ENCODE peak calls at places on chromosome 20, in ten cellular contexts. One of them, this sample, is unnamed. For H3K4me1, the result is how much of the 10 kb centered on the place peaks cover.

GRCh38 chr20:8331740-8332412 is 199.8 kb downstream of the PLCB1 start:
- DNase-seq in A549: no peak
- DNase-seq in prostate gland: no peak
- DNase-seq in heart left ventricle: peak
- DNase-seq in stomach: no peak
- DNase-seq in breast epithelium: no peak
- DNase-seq in body of pancreas: peak
- DNase-seq in spleen: no peak
- DNase-seq in endothelial cell of umbilical vein: no peak
- DNase-seq in tibial nerve: no peak
- DNase-seq in this sample: no peak

GRCh38 chr20:38420232-38421085 is 14.7 kb downstream of the SNHG17 start:
- DNase-seq in breast epithelium: no peak
- DNase-seq in body of pancreas: no peak
- DNase-seq in prostate gland: no peak
- DNase-seq in endothelial cell of umbilical vein: no peak
- DNase-seq in spleen: no peak
- DNase-seq in A549: no peak
- DNase-seq in tibial nerve: no peak
- DNase-seq in stomach: no peak
- DNase-seq in heart left ventricle: no peak
- DNase-seq in this sample: no peak

GRCh38 chr20:61813791-61814190 is 251.9 kb downstream of the TAF4 start:
- DNase-seq in body of pancreas: no peak
- DNase-seq in breast epithelium: no peak
- DNase-seq in prostate gland: no peak
- DNase-seq in stomach: no peak
- DNase-seq in tibial nerve: no peak
- DNase-seq in spleen: peak
- DNase-seq in heart left ventricle: no peak
- DNase-seq in A549: no peak
- DNase-seq in endothelial cell of umbilical vein: no peak
- DNase-seq in this sample: no peak

GRCh38 chr20:8787090-8787489 is 281.8 kb upstream of the PLCB4 start:
- DNase-seq in endothelial cell of umbilical vein: no peak
- DNase-seq in tibial nerve: no peak
- DNase-seq in stomach: no peak
- DNase-seq in breast epithelium: no peak
- DNase-seq in prostate gland: no peak
- DNase-seq in A549: no peak
- DNase-seq in body of pancreas: no peak
- DNase-seq in heart left ventricle: no peak
- DNase-seq in spleen: no peak
- DNase-seq in this sample: no peak

GRCh38 chr20:18585134-18585533 is 2.7 kb upstream of the DTD1 start:
- DNase-seq in body of pancreas: no peak
- DNase-seq in heart left ventricle: no peak
- DNase-seq in spleen: no peak
- DNase-seq in endothelial cell of umbilical vein: no peak
- DNase-seq in A549: no peak
- DNase-seq in breast epithelium: no peak
- DNase-seq in tibial nerve: no peak
- DNase-seq in stomach: no peak
- DNase-seq in prostate gland: no peak
- DNase-seq in this sample: no peak

GRCh38 chr20:8997720-8998119 is 71.2 kb upstream of the PLCB4 start:
- DNase-seq in spleen: no peak
- DNase-seq in tibial nerve: no peak
- DNase-seq in body of pancreas: no peak
- DNase-seq in endothelial cell of umbilical vein: no peak
- DNase-seq in A549: no peak
- DNase-seq in breast epithelium: no peak
- DNase-seq in heart left ventricle: no peak
- DNase-seq in prostate gland: no peak
- DNase-seq in stomach: no peak
- DNase-seq in this sample: no peak

GRCh38 chr20:3887870-3888614 is 1.1 kb upstream of the PANK2 start:
- DNase-seq in prostate gland: no peak
- DNase-seq in stomach: no peak
- DNase-seq in body of pancreas: no peak
- DNase-seq in A549: no peak
- DNase-seq in endothelial cell of umbilical vein: no peak
- DNase-seq in spleen: no peak
- DNase-seq in breast epithelium: no peak
- DNase-seq in tibial nerve: no peak
- DNase-seq in heart left ventricle: peak
- DNase-seq in this sample: no peak

GRCh38 chr20:36252511-36252910 is 16.2 kb downstream of the AAR2 start:
- DNase-seq in A549: no peak
- DNase-seq in stomach: no peak
- DNase-seq in breast epithelium: no peak
- DNase-seq in tibial nerve: no peak
- DNase-seq in heart left ventricle: no peak
- DNase-seq in endothelial cell of umbilical vein: no peak
- DNase-seq in prostate gland: no peak
- DNase-seq in body of pancreas: no peak
- DNase-seq in spleen: no peak
- DNase-seq in this sample: no peak

GRCh38 chr20:56616704-56617103 is 12.4 kb upstream of the TFAP2C start:
- DNase-seq in endothelial cell of umbilical vein: no peak
- DNase-seq in A549: no peak
- DNase-seq in body of pancreas: no peak
- DNase-seq in breast epithelium: no peak
- DNase-seq in spleen: no peak
- DNase-seq in stomach: no peak
- DNase-seq in tibial nerve: no peak
- DNase-seq in heart left ventricle: peak
- DNase-seq in prostate gland: no peak
- DNase-seq in this sample: no peak

GRCh38 chr20:3027987-3028386 is 15.4 kb upstream of the GNRH2 start:
- DNase-seq in stomach: no peak
- DNase-seq in heart left ventricle: no peak
- DNase-seq in endothelial cell of umbilical vein: no peak
- DNase-seq in prostate gland: no peak
- DNase-seq in body of pancreas: no peak
- DNase-seq in A549: no peak
- DNase-seq in spleen: peak
- DNase-seq in tibial nerve: no peak
- DNase-seq in breast epithelium: no peak
- DNase-seq in this sample: no peak

GRCh38 chr20:59955131-59955796 is 3.0 kb upstream of the CDH26 start:
- DNase-seq in endothelial cell of umbilical vein: peak
- DNase-seq in heart left ventricle: no peak
- DNase-seq in breast epithelium: no peak
- DNase-seq in prostate gland: peak
- DNase-seq in body of pancreas: no peak
- DNase-seq in spleen: no peak
- DNase-seq in A549: peak
- DNase-seq in stomach: no peak
- DNase-seq in tibial nerve: no peak
- DNase-seq in this sample: no peak

DNA sequence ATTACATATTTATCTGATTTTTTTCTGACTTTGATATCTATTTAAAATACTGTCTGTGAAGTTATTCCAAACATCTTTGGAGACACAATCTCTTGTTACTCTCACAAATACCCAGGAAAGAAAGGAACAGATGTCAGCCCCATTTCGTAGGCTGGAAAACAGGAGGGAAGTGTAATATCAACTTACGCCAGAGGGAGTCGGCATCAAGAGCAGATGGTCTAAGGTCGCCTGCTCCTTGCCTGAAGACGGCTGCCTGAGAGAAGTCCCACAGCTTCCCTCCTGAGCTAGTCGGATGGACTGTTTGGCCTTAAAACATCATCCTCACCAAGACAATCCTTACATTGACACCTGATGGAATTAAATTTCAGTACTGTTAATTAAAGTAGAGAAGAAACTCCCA is 13.4 kb downstream of the CST7 start:
- DNase-seq in breast epithelium: no peak
- DNase-seq in heart left ventricle: no peak
- DNase-seq in prostate gland: no peak
- DNase-seq in tibial nerve: no peak
- DNase-seq in endothelial cell of umbilical vein: no peak
- DNase-seq in A549: no peak
- DNase-seq in stomach: no peak
- DNase-seq in spleen: no peak
- DNase-seq in body of pancreas: peak
- DNase-seq in this sample: no peak
- H3K4me1 ChIP-seq in breast epithelium: under half
- H3K4me1 ChIP-seq in heart left ventricle: under half
- H3K4me1 ChIP-seq in prostate gland: under half
- H3K4me1 ChIP-seq in tibial nerve: under half
- H3K4me1 ChIP-seq in endothelial cell of umbilical vein: under half
- H3K4me1 ChIP-seq in A549: under half
- H3K4me1 ChIP-seq in stomach: under half
- H3K4me1 ChIP-seq in spleen: under half
- H3K4me1 ChIP-seq in body of pancreas: under half
- H3K4me1 ChIP-seq in this sample: under half

GRCh38 chr20:57680131-57680716 is 29.6 kb downstream of the PMEPA1 start:
- DNase-seq in spleen: no peak
- DNase-seq in stomach: no peak
- DNase-seq in tibial nerve: no peak
- DNase-seq in endothelial cell of umbilical vein: no peak
- DNase-seq in breast epithelium: no peak
- DNase-seq in A549: no peak
- DNase-seq in prostate gland: no peak
- DNase-seq in body of pancreas: no peak
- DNase-seq in heart left ventricle: no peak
- DNase-seq in this sample: no peak
- TF ChIP-seq POLR2A in spleen: no peak
- TF ChIP-seq POLR2A in stomach: no peak
- TF ChIP-seq POLR2A in tibial nerve: no peak
- TF ChIP-seq POLR2A in endothelial cell of umbilical vein: no peak
- TF ChIP-seq POLR2A in breast epithelium: no peak
- TF ChIP-seq POLR2A in A549: no peak
- TF ChIP-seq POLR2A in prostate gland: no peak
- TF ChIP-seq POLR2A in body of pancreas: no peak
- TF ChIP-seq POLR2A in heart left ventricle: no peak
- TF ChIP-seq POLR2A in this sample: no peak

GRCh38 chr20:41169791-41170351 is 32.5 kb downstream of the PLCG1 start:
- DNase-seq in tibial nerve: no peak
- DNase-seq in prostate gland: no peak
- DNase-seq in spleen: peak
- DNase-seq in breast epithelium: peak
- DNase-seq in heart left ventricle: no peak
- DNase-seq in endothelial cell of umbilical vein: no peak
- DNase-seq in A549: no peak
- DNase-seq in stomach: no peak
- DNase-seq in body of pancreas: peak
- DNase-seq in this sample: no peak
- H3K27ac ChIP-seq in tibial nerve: no peak
- H3K27ac ChIP-seq in prostate gland: no peak
- H3K27ac ChIP-seq in spleen: no peak
- H3K27ac ChIP-seq in breast epithelium: peak
- H3K27ac ChIP-seq in heart left ventricle: no peak
- H3K27ac ChIP-seq in endothelial cell of umbilical vein: no peak
- H3K27ac ChIP-seq in A549: no peak
- H3K27ac ChIP-seq in stomach: no peak
- H3K27ac ChIP-seq in body of pancreas: no peak
- H3K27ac ChIP-seq in this sample: peak

GRCh38 chr20:34527016-34527415 is 10.8 kb downstream of the DYNLRB1 start:
- DNase-seq in breast epithelium: no peak
- DNase-seq in tibial nerve: no peak
- DNase-seq in stomach: no peak
- DNase-seq in A549: no peak
- DNase-seq in prostate gland: no peak
- DNase-seq in endothelial cell of umbilical vein: no peak
- DNase-seq in spleen: no peak
- DNase-seq in body of pancreas: no peak
- DNase-seq in heart left ventricle: no peak
- DNase-seq in this sample: no peak
- H3K4me1 ChIP-seq in breast epithelium: under half
- H3K4me1 ChIP-seq in tibial nerve: half or more
- H3K4me1 ChIP-seq in stomach: half or more
- H3K4me1 ChIP-seq in A549: half or more
- H3K4me1 ChIP-seq in prostate gland: under half
- H3K4me1 ChIP-seq in endothelial cell of umbilical vein: under half
- H3K4me1 ChIP-seq in spleen: under half
- H3K4me1 ChIP-seq in body of pancreas: under half
- H3K4me1 ChIP-seq in heart left ventricle: half or more
- H3K4me1 ChIP-seq in this sample: half or more

GRCh38 chr20:37328149-37328945 is 17.6 kb upstream of the SRC start:
- DNase-seq in tibial nerve: no peak
- DNase-seq in stomach: no peak
- DNase-seq in prostate gland: no peak
- DNase-seq in A549: no peak
- DNase-seq in body of pancreas: no peak
- DNase-seq in breast epithelium: no peak
- DNase-seq in spleen: peak
- DNase-seq in heart left ventricle: no peak
- DNase-seq in endothelial cell of umbilical vein: no peak
- DNase-seq in this sample: no peak

GRCh38 chr20:37327748-37328147 is 18.2 kb upstream of the SRC start:
- DNase-seq in heart left ventricle: peak
- DNase-seq in A549: no peak
- DNase-seq in breast epithelium: no peak
- DNase-seq in tibial nerve: peak
- DNase-seq in body of pancreas: peak
- DNase-seq in prostate gland: no peak
- DNase-seq in endothelial cell of umbilical vein: no peak
- DNase-seq in stomach: peak
- DNase-seq in spleen: peak
- DNase-seq in this sample: no peak

GRCh38 chr20:37325206-37325605 is 20.7 kb upstream of the SRC start:
- DNase-seq in prostate gland: no peak
- DNase-seq in A549: no peak
- DNase-seq in heart left ventricle: no peak
- DNase-seq in breast epithelium: no peak
- DNase-seq in endothelial cell of umbilical vein: no peak
- DNase-seq in tibial nerve: no peak
- DNase-seq in body of pancreas: no peak
- DNase-seq in stomach: no peak
- DNase-seq in spleen: peak
- DNase-seq in this sample: no peak

GRCh38 chr20:37323985-37324384 is 22.0 kb upstream of the SRC start:
- DNase-seq in tibial nerve: no peak
- DNase-seq in stomach: no peak
- DNase-seq in heart left ventricle: no peak
- DNase-seq in spleen: no peak
- DNase-seq in A549: no peak
- DNase-seq in endothelial cell of umbilical vein: no peak
- DNase-seq in body of pancreas: no peak
- DNase-seq in breast epithelium: no peak
- DNase-seq in prostate gland: no peak
- DNase-seq in this sample: no peak

GRCh38 chr20:37326666-37327065 is 19.3 kb upstream of the SRC start:
- DNase-seq in stomach: no peak
- DNase-seq in A549: no peak
- DNase-seq in heart left ventricle: no peak
- DNase-seq in endothelial cell of umbilical vein: no peak
- DNase-seq in spleen: no peak
- DNase-seq in body of pancreas: no peak
- DNase-seq in prostate gland: no peak
- DNase-seq in breast epithelium: no peak
- DNase-seq in tibial nerve: no peak
- DNase-seq in this sample: no peak
- TF ChIP-seq POLR2A in stomach: no peak
- TF ChIP-seq POLR2A in A549: no peak
- TF ChIP-seq POLR2A in heart left ventricle: no peak
- TF ChIP-seq POLR2A in endothelial cell of umbilical vein: no peak
- TF ChIP-seq POLR2A in spleen: no peak
- TF ChIP-seq POLR2A in body of pancreas: no peak
- TF ChIP-seq POLR2A in prostate gland: no peak
- TF ChIP-seq POLR2A in breast epithelium: no peak
- TF ChIP-seq POLR2A in tibial nerve: no peak
- TF ChIP-seq POLR2A in this sample: no peak

GRCh38 chr20:62885046-62885445 is 23.4 kb upstream of the TCFL5 start:
- DNase-seq in prostate gland: no peak
- DNase-seq in tibial nerve: no peak
- DNase-seq in spleen: no peak
- DNase-seq in heart left ventricle: no peak
- DNase-seq in stomach: no peak
- DNase-seq in endothelial cell of umbilical vein: no peak
- DNase-seq in breast epithelium: no peak
- DNase-seq in A549: no peak
- DNase-seq in body of pancreas: no peak
- DNase-seq in this sample: no peak
- H3K27ac ChIP-seq in prostate gland: no peak
- H3K27ac ChIP-seq in tibial nerve: no peak
- H3K27ac ChIP-seq in spleen: no peak
- H3K27ac ChIP-seq in heart left ventricle: no peak
- H3K27ac ChIP-seq in stomach: no peak
- H3K27ac ChIP-seq in endothelial cell of umbilical vein: no peak
- H3K27ac ChIP-seq in breast epithelium: no peak
- H3K27ac ChIP-seq in A549: no peak
- H3K27ac ChIP-seq in body of pancreas: no peak
- H3K27ac ChIP-seq in this sample: no peak

This sample was measured in esophagus muscularis mucosa.